ENCODE peak calls at places on chromosome X, in six cellular contexts. One of them, this sample, is unnamed. For H3K4me1, the result is how much of the 10 kb centered on the place peaks cover.

GRCh38 chrX:101677028-101677427 is 17.4 kb upstream of the ARMCX2 start:
- DNase-seq in transverse colon: no peak
- DNase-seq in upper lobe of left lung: no peak
- DNase-seq in upper lobe of right lung: no peak
- DNase-seq in kidney: no peak
- DNase-seq in HepG2: no peak
- DNase-seq in this sample: no peak

GRCh38 chrX:155632424-155633100 is 19.8 kb upstream of the TMLHE start:
- DNase-seq in transverse colon: no peak
- DNase-seq in upper lobe of left lung: no peak
- DNase-seq in upper lobe of right lung: no peak
- DNase-seq in kidney: no peak
- DNase-seq in HepG2: no peak
- DNase-seq in this sample: no peak

GRCh38 chrX:38627683-38628082 is 66.3 kb downstream of the TSPAN7 start:
- DNase-seq in transverse colon: peak
- DNase-seq in upper lobe of left lung: peak
- DNase-seq in upper lobe of right lung: no peak
- DNase-seq in kidney: no peak
- DNase-seq in HepG2: peak
- DNase-seq in this sample: no peak

GRCh38 chrX:153814591-153815315 is 15.6 kb downstream of the PDZD4 start:
- DNase-seq in transverse colon: no peak
- DNase-seq in upper lobe of left lung: no peak
- DNase-seq in upper lobe of right lung: no peak
- DNase-seq in kidney: no peak
- DNase-seq in HepG2: no peak
- DNase-seq in this sample: no peak

GRCh38 chrX:133726211-133726630 is 259.2 kb downstream of the GPC3 start:
- DNase-seq in transverse colon: no peak
- DNase-seq in upper lobe of left lung: no peak
- DNase-seq in upper lobe of right lung: no peak
- DNase-seq in kidney: no peak
- DNase-seq in HepG2: peak
- DNase-seq in this sample: no peak

GRCh38 chrX:129749069-129749468 is 10.3 kb downstream of the XPNPEP2 start:
- DNase-seq in transverse colon: no peak
- DNase-seq in upper lobe of left lung: no peak
- DNase-seq in upper lobe of right lung: no peak
- DNase-seq in kidney: no peak
- DNase-seq in HepG2: no peak
- DNase-seq in this sample: no peak

GRCh38 chrX:30971761-30972603 is 82.9 kb upstream of the TAB3 start:
- DNase-seq in transverse colon: peak
- DNase-seq in upper lobe of left lung: peak
- DNase-seq in upper lobe of right lung: no peak
- DNase-seq in kidney: no peak
- DNase-seq in HepG2: peak
- DNase-seq in this sample: no peak

GRCh38 chrX:154505726-154506125 is 10.3 kb downstream of the FAM3A start:
- DNase-seq in transverse colon: no peak
- DNase-seq in upper lobe of left lung: no peak
- DNase-seq in upper lobe of right lung: no peak
- DNase-seq in kidney: no peak
- DNase-seq in HepG2: no peak
- DNase-seq in this sample: no peak

GRCh38 chrX:48902776-48903175 is 5.0 kb downstream of the PQBP1 start:
- DNase-seq in transverse colon: no peak
- DNase-seq in upper lobe of left lung: no peak
- DNase-seq in upper lobe of right lung: no peak
- DNase-seq in kidney: peak
- DNase-seq in HepG2: no peak
- DNase-seq in this sample: no peak

GRCh38 chrX:129769467-129770154 is 10.1 kb upstream of the SASH3 start:
- DNase-seq in transverse colon: peak
- DNase-seq in upper lobe of left lung: no peak
- DNase-seq in upper lobe of right lung: no peak
- DNase-seq in kidney: no peak
- DNase-seq in HepG2: no peak
- DNase-seq in this sample: no peak

GRCh38 chrX:120690344-120690743 is 60.5 kb upstream of the C1GALT1C1 start:
- DNase-seq in transverse colon: no peak
- DNase-seq in upper lobe of left lung: no peak
- DNase-seq in upper lobe of right lung: no peak
- DNase-seq in kidney: no peak
- DNase-seq in HepG2: no peak
- DNase-seq in this sample: no peak

GRCh38 chrX:132409780-132410556 is 78.9 kb downstream of the MBNL3 start:
- DNase-seq in transverse colon: no peak
- DNase-seq in upper lobe of left lung: no peak
- DNase-seq in upper lobe of right lung: no peak
- DNase-seq in kidney: no peak
- DNase-seq in HepG2: no peak
- DNase-seq in this sample: no peak

GRCh38 chrX:153735274-153735673 is 10.6 kb downstream of the ABCD1 start:
- DNase-seq in transverse colon: no peak
- DNase-seq in upper lobe of left lung: no peak
- DNase-seq in upper lobe of right lung: no peak
- DNase-seq in kidney: no peak
- DNase-seq in HepG2: no peak
- DNase-seq in this sample: no peak

GRCh38 chrX:104318330-104319009 is 63.7 kb upstream of the ESX1 start:
- DNase-seq in transverse colon: peak
- DNase-seq in upper lobe of left lung: no peak
- DNase-seq in upper lobe of right lung: no peak
- DNase-seq in kidney: no peak
- DNase-seq in HepG2: peak
- DNase-seq in this sample: no peak

GRCh38 chrX:20595928-20596550 is 329.3 kb upstream of the RPS6KA3 start:
- DNase-seq in transverse colon: no peak
- DNase-seq in upper lobe of left lung: no peak
- DNase-seq in upper lobe of right lung: no peak
- DNase-seq in kidney: no peak
- DNase-seq in HepG2: no peak
- DNase-seq in this sample: no peak

GRCh38 chrX:19799319-19800182 is 87.8 kb downstream of the SH3KBP1 start:
- DNase-seq in transverse colon: no peak
- DNase-seq in upper lobe of left lung: no peak
- DNase-seq in upper lobe of right lung: no peak
- DNase-seq in kidney: no peak
- DNase-seq in HepG2: no peak
- DNase-seq in this sample: no peak

GRCh38 chrX:4253092-4253491 is 539.6 kb upstream of the PRKX start:
- DNase-seq in transverse colon: no peak
- DNase-seq in upper lobe of left lung: no peak
- DNase-seq in upper lobe of right lung: no peak
- DNase-seq in kidney: no peak
- DNase-seq in HepG2: no peak
- DNase-seq in this sample: no peak

GRCh38 chrX:120549483-120550452 is 11.0 kb downstream of the CUL4B start:
- DNase-seq in transverse colon: no peak
- DNase-seq in upper lobe of left lung: no peak
- DNase-seq in upper lobe of right lung: no peak
- DNase-seq in kidney: no peak
- DNase-seq in HepG2: peak
- DNase-seq in this sample: no peak

GRCh38 chrX:18871161-18871880 is 112.6 kb downstream of the PHKA2 start:
- DNase-seq in transverse colon: no peak
- DNase-seq in upper lobe of left lung: no peak
- DNase-seq in upper lobe of right lung: no peak
- DNase-seq in kidney: no peak
- DNase-seq in HepG2: no peak
- DNase-seq in this sample: no peak

GRCh38 chrX:16778545-16778944 is 7.7 kb upstream of the TXLNG start:
- DNase-seq in transverse colon: no peak
- DNase-seq in upper lobe of left lung: no peak
- DNase-seq in upper lobe of right lung: no peak
- DNase-seq in kidney: no peak
- DNase-seq in HepG2: peak
- DNase-seq in this sample: no peak

GRCh38 chrX:110795645-110796510 is at the start of gene CHRDL1:
- DNase-seq in transverse colon: peak
- DNase-seq in upper lobe of left lung: peak
- DNase-seq in upper lobe of right lung: peak
- DNase-seq in kidney: peak
- DNase-seq in HepG2: no peak
- DNase-seq in this sample: no peak

GRCh38 chrX:51182545-51182944 is 150.1 kb upstream of the NUDT10 start:
- DNase-seq in transverse colon: no peak
- DNase-seq in upper lobe of left lung: no peak
- DNase-seq in upper lobe of right lung: no peak
- DNase-seq in kidney: no peak
- DNase-seq in HepG2: no peak
- DNase-seq in this sample: no peak

GRCh38 chrX:97597954-97598353 is 714.2 kb downstream of the RPA4 start:
- DNase-seq in transverse colon: no peak
- DNase-seq in upper lobe of left lung: no peak
- DNase-seq in upper lobe of right lung: no peak
- DNase-seq in kidney: no peak
- DNase-seq in HepG2: no peak
- DNase-seq in this sample: no peak

GRCh38 chrX:40143987-40144386 is 46.2 kb upstream of the BCOR start:
- DNase-seq in transverse colon: no peak
- DNase-seq in upper lobe of left lung: no peak
- DNase-seq in upper lobe of right lung: no peak
- DNase-seq in kidney: no peak
- DNase-seq in HepG2: no peak
- DNase-seq in this sample: no peak

GRCh38 chrX:40142417-40142816 is 44.7 kb upstream of the BCOR start:
- DNase-seq in transverse colon: no peak
- DNase-seq in upper lobe of left lung: no peak
- DNase-seq in upper lobe of right lung: no peak
- DNase-seq in kidney: no peak
- DNase-seq in HepG2: no peak
- DNase-seq in this sample: no peak

GRCh38 chrX:40140706-40141499 is 43.1 kb upstream of the BCOR start:
- DNase-seq in transverse colon: no peak
- DNase-seq in upper lobe of left lung: peak
- DNase-seq in upper lobe of right lung: peak
- DNase-seq in kidney: peak
- DNase-seq in HepG2: peak
- DNase-seq in this sample: no peak

GRCh38 chrX:40144576-40144975 is 46.8 kb upstream of the BCOR start:
- DNase-seq in transverse colon: no peak
- DNase-seq in upper lobe of left lung: no peak
- DNase-seq in upper lobe of right lung: no peak
- DNase-seq in kidney: no peak
- DNase-seq in HepG2: no peak
- DNase-seq in this sample: no peak

DNA sequence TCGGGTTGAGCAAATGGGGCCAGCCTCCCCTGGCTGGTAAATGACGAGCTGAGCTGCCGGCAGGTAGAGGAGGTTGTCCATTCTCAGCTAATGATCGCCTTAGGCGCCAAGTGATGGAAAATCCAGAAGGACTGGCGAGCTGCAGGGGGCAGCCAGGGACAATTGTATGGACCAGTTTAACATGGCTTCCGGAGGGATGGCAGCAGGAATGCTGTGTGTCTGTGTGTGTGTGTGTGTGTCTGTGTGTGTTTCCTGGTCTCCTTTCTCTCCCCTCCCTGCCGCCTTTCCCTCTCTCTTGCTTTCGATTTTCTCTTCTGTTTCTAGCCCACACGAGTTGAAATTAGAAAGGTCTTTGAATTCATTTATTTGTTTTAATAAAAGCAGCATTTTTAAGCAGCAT is 45.2 kb upstream of the BCOR start:
- DNase-seq in transverse colon: no peak
- DNase-seq in upper lobe of left lung: no peak
- DNase-seq in upper lobe of right lung: no peak
- DNase-seq in kidney: no peak
- DNase-seq in HepG2: no peak
- DNase-seq in this sample: no peak
- H3K4me3 ChIP-seq in transverse colon: no peak
- H3K4me3 ChIP-seq in upper lobe of left lung: no peak
- H3K4me3 ChIP-seq in upper lobe of right lung: no peak
- H3K4me3 ChIP-seq in kidney: no peak
- H3K4me3 ChIP-seq in HepG2: no peak
- H3K4me3 ChIP-seq in this sample: no peak

DNA sequence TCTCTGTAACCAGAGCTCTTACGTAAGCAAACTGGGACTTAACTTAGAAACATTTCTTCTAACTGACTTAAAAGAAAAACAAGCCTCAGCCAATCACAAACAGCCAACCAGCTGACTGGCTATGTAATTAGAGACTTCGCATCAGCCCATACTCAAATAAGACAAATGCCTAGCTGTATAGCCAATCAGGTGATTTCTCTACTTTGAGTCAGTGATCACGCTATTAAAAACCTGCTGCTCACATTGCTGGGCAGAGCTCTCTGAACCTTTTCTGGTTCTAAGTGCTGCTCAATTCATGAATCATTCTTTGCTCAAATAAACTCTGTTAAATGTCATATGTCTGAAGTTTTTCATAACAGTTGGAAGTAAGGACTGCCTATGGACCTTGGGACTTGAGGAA is 9.9 kb upstream of the SMIM10L2A start:
- DNase-seq in transverse colon: no peak
- DNase-seq in upper lobe of left lung: no peak
- DNase-seq in upper lobe of right lung: no peak
- DNase-seq in kidney: no peak
- DNase-seq in HepG2: no peak
- DNase-seq in this sample: no peak
- H3K4me1 ChIP-seq in transverse colon: under half
- H3K4me1 ChIP-seq in upper lobe of left lung: under half
- H3K4me1 ChIP-seq in upper lobe of right lung: under half
- H3K4me1 ChIP-seq in kidney: under half
- H3K4me1 ChIP-seq in HepG2: under half
- H3K4me1 ChIP-seq in this sample: under half

DNA sequence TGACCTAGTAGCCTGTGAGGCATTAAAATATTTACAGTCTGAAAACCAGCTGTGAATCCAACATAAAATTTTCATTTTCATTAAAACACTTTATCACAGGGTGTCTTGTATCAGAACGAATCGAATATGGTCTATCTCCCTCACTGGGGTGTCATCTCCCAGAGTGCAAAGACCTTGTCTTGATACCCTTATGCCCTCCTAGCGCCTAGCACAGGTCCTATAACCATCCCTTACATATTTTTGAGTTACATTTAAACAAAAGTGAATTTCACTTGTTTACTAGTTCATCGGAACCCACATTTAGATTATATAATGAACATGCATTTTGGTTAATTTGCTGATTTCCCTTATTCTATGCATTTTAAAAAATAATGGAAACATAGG is 14.0 kb downstream of the DIPK2B start:
- DNase-seq in transverse colon: no peak
- DNase-seq in upper lobe of left lung: no peak
- DNase-seq in upper lobe of right lung: no peak
- DNase-seq in kidney: no peak
- DNase-seq in HepG2: no peak
- DNase-seq in this sample: no peak
- H3K4me3 ChIP-seq in transverse colon: no peak
- H3K4me3 ChIP-seq in upper lobe of left lung: peak
- H3K4me3 ChIP-seq in upper lobe of right lung: no peak
- H3K4me3 ChIP-seq in kidney: peak
- H3K4me3 ChIP-seq in HepG2: no peak
- H3K4me3 ChIP-seq in this sample: no peak

DNA sequence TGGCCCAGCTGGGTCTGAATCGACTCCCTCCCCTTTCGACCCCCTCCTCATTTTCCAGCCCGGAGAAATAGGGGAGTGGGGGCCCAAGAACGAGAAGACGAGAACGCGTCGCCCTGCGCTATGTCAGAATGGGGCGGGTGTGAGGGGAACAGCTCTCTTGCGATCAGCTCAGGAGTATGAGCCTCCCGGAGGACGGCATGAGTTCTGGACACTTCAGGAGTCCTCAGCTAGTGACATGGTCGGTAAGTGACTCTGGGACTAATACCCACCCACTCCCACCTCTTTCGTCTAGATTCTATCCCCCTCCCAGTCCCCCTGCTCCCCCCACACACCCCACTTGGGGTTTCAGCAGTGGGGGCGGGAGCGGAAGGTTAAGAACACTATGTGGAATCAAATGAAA is 944 bp downstream of the KLF8 start:
- DNase-seq in transverse colon: no peak
- DNase-seq in upper lobe of left lung: no peak
- DNase-seq in upper lobe of right lung: peak
- DNase-seq in kidney: peak
- DNase-seq in HepG2: no peak
- DNase-seq in this sample: no peak
- H3K4me1 ChIP-seq in transverse colon: under half
- H3K4me1 ChIP-seq in upper lobe of left lung: under half
- H3K4me1 ChIP-seq in upper lobe of right lung: under half
- H3K4me1 ChIP-seq in kidney: under half
- H3K4me1 ChIP-seq in HepG2: under half
- H3K4me1 ChIP-seq in this sample: under half

This sample was measured in vagina.